ENCODE peak calls at places on chromosomes 7 and 10, in seven cellular contexts. One of them, this sample, is unnamed.

GRCh38 chr10:35011771-35012191 is 78.4 kb downstream of the CUL2 start:
- DNase-seq in Calu3: no peak
- DNase-seq in pancreas: no peak
- DNase-seq in fibroblast of the conjunctiva: no peak
- DNase-seq in fibroblast of gingiva: no peak
- DNase-seq in stimulated activated CD4-positive, alpha-beta T cell treated with anti-CD3 and anti-CD28 coated beads, Interleukin-1b, Interleukin-23, amount 100 ng/mL, for 1 hour: no peak
- DNase-seq in A172: peak; percentile 40
- DNase-seq in this sample: peak; percentile 24

GRCh38 chr7:3673524-3673923 is 372.5 kb downstream of the SDK1 start:
- DNase-seq in fibroblast of gingiva: peak; percentile 4
- DNase-seq in pancreas: peak; percentile 73
- DNase-seq in A172: peak; percentile 36
- DNase-seq in Calu3: peak; percentile 66
- DNase-seq in stimulated activated CD4-positive, alpha-beta T cell treated with anti-CD3 and anti-CD28 coated beads, Interleukin-1b, Interleukin-23, amount 100 ng/mL, for 1 hour: peak; percentile 43
- DNase-seq in fibroblast of the conjunctiva: peak; percentile 5
- DNase-seq in this sample: peak; percentile 34

GRCh38 chr10:116134316-116134715 is 138.7 kb downstream of the GFRA1 start:
- DNase-seq in pancreas: no peak
- DNase-seq in fibroblast of gingiva: no peak
- DNase-seq in fibroblast of the conjunctiva: no peak
- DNase-seq in stimulated activated CD4-positive, alpha-beta T cell treated with anti-CD3 and anti-CD28 coated beads, Interleukin-1b, Interleukin-23, amount 100 ng/mL, for 1 hour: no peak
- DNase-seq in Calu3: no peak
- DNase-seq in A172: no peak
- DNase-seq in this sample: no peak

GRCh38 chr10:118571123-118571522 is 24.3 kb downstream of the PRLHR start:
- DNase-seq in A172: no peak
- DNase-seq in fibroblast of gingiva: peak; percentile 74
- DNase-seq in fibroblast of the conjunctiva: peak; percentile 68
- DNase-seq in pancreas: no peak
- DNase-seq in Calu3: no peak
- DNase-seq in stimulated activated CD4-positive, alpha-beta T cell treated with anti-CD3 and anti-CD28 coated beads, Interleukin-1b, Interleukin-23, amount 100 ng/mL, for 1 hour: no peak
- DNase-seq in this sample: peak; percentile 32

GRCh38 chr10:17454181-17454800 is at the start of gene ST8SIA6:
- DNase-seq in fibroblast of gingiva: peak; percentile 58
- DNase-seq in pancreas: peak; percentile 84
- DNase-seq in fibroblast of the conjunctiva: no peak
- DNase-seq in Calu3: peak; percentile 63
- DNase-seq in stimulated activated CD4-positive, alpha-beta T cell treated with anti-CD3 and anti-CD28 coated beads, Interleukin-1b, Interleukin-23, amount 100 ng/mL, for 1 hour: no peak
- DNase-seq in A172: no peak
- DNase-seq in this sample: peak; percentile 25

GRCh38 chr7:141161959-141162547 is 88.2 kb downstream of the TMEM178B start:
- DNase-seq in stimulated activated CD4-positive, alpha-beta T cell treated with anti-CD3 and anti-CD28 coated beads, Interleukin-1b, Interleukin-23, amount 100 ng/mL, for 1 hour: no peak
- DNase-seq in pancreas: no peak
- DNase-seq in fibroblast of the conjunctiva: no peak
- DNase-seq in Calu3: peak; percentile 69
- DNase-seq in fibroblast of gingiva: no peak
- DNase-seq in A172: no peak
- DNase-seq in this sample: no peak

GRCh38 chr10:48800283-48800675 is 115.6 kb downstream of the WDFY4 start:
- DNase-seq in A172: peak; percentile 42
- DNase-seq in pancreas: no peak
- DNase-seq in Calu3: no peak
- DNase-seq in fibroblast of the conjunctiva: no peak
- DNase-seq in stimulated activated CD4-positive, alpha-beta T cell treated with anti-CD3 and anti-CD28 coated beads, Interleukin-1b, Interleukin-23, amount 100 ng/mL, for 1 hour: no peak
- DNase-seq in fibroblast of gingiva: no peak
- DNase-seq in this sample: no peak

GRCh38 chr10:4736608-4737007 is 89.4 kb upstream of the AKR1E2 start:
- DNase-seq in fibroblast of the conjunctiva: no peak
- DNase-seq in pancreas: no peak
- DNase-seq in A172: no peak
- DNase-seq in fibroblast of gingiva: no peak
- DNase-seq in stimulated activated CD4-positive, alpha-beta T cell treated with anti-CD3 and anti-CD28 coated beads, Interleukin-1b, Interleukin-23, amount 100 ng/mL, for 1 hour: no peak
- DNase-seq in Calu3: no peak
- DNase-seq in this sample: no peak

GRCh38 chr10:88958721-88959120 is 6.1 kb upstream of the ACTA2 start:
- DNase-seq in pancreas: no peak
- DNase-seq in fibroblast of the conjunctiva: no peak
- DNase-seq in stimulated activated CD4-positive, alpha-beta T cell treated with anti-CD3 and anti-CD28 coated beads, Interleukin-1b, Interleukin-23, amount 100 ng/mL, for 1 hour: no peak
- DNase-seq in fibroblast of gingiva: no peak
- DNase-seq in A172: no peak
- DNase-seq in Calu3: no peak
- DNase-seq in this sample: no peak

GRCh38 chr10:95572451-95572850 is 11.3 kb upstream of the SORBS1 start:
- DNase-seq in fibroblast of gingiva: no peak
- DNase-seq in stimulated activated CD4-positive, alpha-beta T cell treated with anti-CD3 and anti-CD28 coated beads, Interleukin-1b, Interleukin-23, amount 100 ng/mL, for 1 hour: no peak
- DNase-seq in pancreas: no peak
- DNase-seq in A172: no peak
- DNase-seq in Calu3: no peak
- DNase-seq in fibroblast of the conjunctiva: no peak
- DNase-seq in this sample: no peak

GRCh38 chr7:128697301-128697905 is 25.3 kb downstream of the GARIN1A start:
- DNase-seq in A172: no peak
- DNase-seq in stimulated activated CD4-positive, alpha-beta T cell treated with anti-CD3 and anti-CD28 coated beads, Interleukin-1b, Interleukin-23, amount 100 ng/mL, for 1 hour: peak; percentile 2
- DNase-seq in fibroblast of gingiva: peak; percentile 67
- DNase-seq in fibroblast of the conjunctiva: peak; percentile 60
- DNase-seq in pancreas: peak; percentile 63
- DNase-seq in Calu3: peak; percentile 49
- DNase-seq in this sample: peak; percentile 77